ENCODE peak calls at places on chromosome 5, in seven cellular contexts. M, C, W, B, D, E and L are unnamed samples.

GRCh38 chr5:38783011-38783551 is 62.7 kb upstream of the OSMR start:
- DNase-seq in M (no peak), C (no peak), W (no peak), B (no peak), D (no peak), E (peak), L (no peak)

GRCh38 chr5:18742830-18743229 is 1108.6 kb downstream of the TAF11L14 start:
- DNase-seq in M (no peak), C (no peak), W (no peak), B (no peak), D (no peak), E (no peak), L (no peak)

GRCh38 chr5:163193886-163194285 is 243.5 kb upstream of the CCNG1 start:
- DNase-seq in M (no peak), C (no peak), W (no peak), B (no peak), D (no peak), E (no peak), L (no peak)

GRCh38 chr5:14871084-14871572 is 450 bp downstream of the ANKH start:
- DNase-seq in M (peak), C (peak), W (no peak), B (peak), D (peak), E (no peak), L (no peak)

GRCh38 chr5:30832519-30832918 is 361.0 kb upstream of the CDH6 start:
- DNase-seq in M (no peak), C (no peak), W (no peak), B (no peak), D (no peak), E (no peak), L (no peak)

GRCh38 chr5:53418844-53419243 is 61.6 kb upstream of the FST start:
- DNase-seq in M (no peak), C (no peak), W (no peak), B (no peak), D (no peak), E (no peak), L (peak)

GRCh38 chr5:137234973-137235943 is 263.9 kb downstream of the SPOCK1 start:
- DNase-seq in M (no peak), C (no peak), W (no peak), B (no peak), D (no peak), E (no peak), L (peak)

GRCh38 chr5:3007577-3007976 is 256.1 kb upstream of the IRX2 start:
- DNase-seq in M (peak), C (no peak), W (no peak), B (no peak), D (no peak), E (no peak), L (no peak)

GRCh38 chr5:10707198-10708187 is 53.5 kb downstream of the DAP start:
- DNase-seq in M (no peak), C (no peak), W (no peak), B (no peak), D (no peak), E (no peak), L (no peak)

GRCh38 chr5:84131372-84131771 is 253.3 kb downstream of the EDIL3 start:
- DNase-seq in M (no peak), C (no peak), W (no peak), B (no peak), D (no peak), E (no peak), L (no peak)

GRCh38 chr5:132459031-132459982 is 31.3 kb downstream of the IRF1 start:
- DNase-seq in M (peak), C (no peak), W (no peak), B (no peak), D (peak), E (no peak), L (no peak)

GRCh38 chr5:56183507-56183906 is 49.6 kb downstream of the ANKRD55 start:
- DNase-seq in M (no peak), C (no peak), W (no peak), B (no peak), D (no peak), E (peak), L (peak)

GRCh38 chr5:50575745-50576144 is 90.7 kb upstream of the PARP8 start:
- DNase-seq in M (no peak), C (no peak), W (no peak), B (no peak), D (no peak), E (no peak), L (no peak)

GRCh38 chr5:120164989-120165388 is 299.1 kb upstream of the PRR16 start:
- DNase-seq in M (no peak), C (no peak), W (no peak), B (no peak), D (no peak), E (no peak), L (no peak)

GRCh38 chr5:168295574-168296201 is 4.2 kb downstream of the WWC1 start:
- DNase-seq in M (no peak), C (peak), W (peak), B (no peak), D (no peak), E (no peak), L (no peak)

GRCh38 chr5:171155621-171156020 is 153.4 kb upstream of the TLX3 start:
- DNase-seq in M (no peak), C (no peak), W (no peak), B (no peak), D (no peak), E (no peak), L (peak)

GRCh38 chr5:83983852-83984251 is 263.2 kb upstream of the HAPLN1 start:
- DNase-seq in M (no peak), C (no peak), W (no peak), B (no peak), D (no peak), E (no peak), L (no peak)

DNA sequence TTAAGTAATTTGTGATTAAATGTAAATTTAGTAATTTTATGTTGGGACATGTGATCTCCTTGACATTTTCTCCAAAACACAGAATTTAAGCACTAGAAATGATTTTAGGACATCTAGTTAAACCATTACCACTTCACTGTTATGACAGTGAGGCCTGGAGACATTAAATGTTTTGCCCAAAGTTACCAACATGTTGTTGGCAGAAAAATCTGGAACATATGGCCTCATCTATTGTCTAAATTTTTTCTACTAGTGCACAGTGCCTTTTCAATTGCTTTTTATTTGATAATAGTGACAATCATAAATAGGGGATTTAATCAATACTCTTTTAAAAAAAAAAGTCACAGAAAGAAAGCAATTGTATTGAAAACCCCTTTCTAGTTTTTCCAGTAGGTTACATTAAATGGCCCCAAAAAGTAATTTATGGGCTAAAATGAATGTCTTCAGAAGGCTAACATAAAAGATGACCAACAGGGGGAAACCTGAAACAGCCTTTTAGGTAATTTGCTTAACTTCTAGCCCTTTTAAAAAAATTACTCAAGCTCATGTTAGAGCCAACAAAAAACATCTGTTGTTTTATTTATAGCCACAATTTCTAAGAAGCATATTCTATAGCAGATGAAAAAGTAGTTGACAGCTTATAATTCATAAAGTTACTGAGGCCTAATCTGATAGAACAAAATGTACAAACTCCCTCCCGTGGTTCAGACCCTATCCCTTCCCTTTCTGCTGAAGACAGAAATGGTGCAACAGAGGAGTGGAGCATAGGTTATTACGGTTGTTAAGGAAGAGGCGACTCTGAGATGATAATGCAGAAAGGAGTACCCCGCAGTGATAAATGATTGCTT is 45.8 kb downstream of the PIK3R1 start:
- DNase-seq in M (no peak), C (no peak), W (no peak), B (no peak), D (no peak), E (no peak), L (no peak)
- TF ChIP-seq CTCF in M (no peak), C (no peak), W (no peak), B (peak), D (peak), E (peak), L (peak)

GRCh38 chr5:127995556-127995955 is 88.0 kb upstream of the SLC12A2 start:
- DNase-seq in M (no peak), C (peak), W (no peak), B (no peak), D (no peak), E (no peak), L (no peak)

GRCh38 chr5:128002420-128002819 is 81.1 kb upstream of the SLC12A2 start:
- DNase-seq in M (no peak), C (no peak), W (no peak), B (no peak), D (no peak), E (no peak), L (peak)

GRCh38 chr5:127998950-127999349 is 84.6 kb upstream of the SLC12A2 start:
- DNase-seq in M (no peak), C (no peak), W (no peak), B (no peak), D (no peak), E (no peak), L (no peak)

GRCh38 chr5:127997131-127997775 is 86.3 kb upstream of the SLC12A2 start:
- DNase-seq in M (no peak), C (no peak), W (no peak), B (no peak), D (no peak), E (no peak), L (no peak)

DNA sequence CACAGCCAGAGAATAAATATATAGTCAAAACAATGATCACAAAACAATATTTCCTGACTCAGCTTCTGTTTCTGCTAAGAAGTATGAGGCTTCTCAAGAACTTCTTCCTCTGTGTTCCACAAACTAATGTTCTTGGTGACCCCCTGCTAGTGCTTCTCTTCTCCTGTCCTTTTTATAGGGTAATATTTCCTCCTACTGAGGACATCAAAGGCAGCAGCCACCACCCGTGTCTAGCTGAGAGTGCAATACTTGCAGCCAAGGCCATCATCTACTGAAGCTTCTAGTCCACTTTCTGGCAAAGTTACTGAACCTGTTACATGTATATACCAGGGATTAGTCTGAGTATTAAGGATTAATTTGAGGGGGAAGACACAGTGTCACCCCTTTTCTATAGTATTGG is 83.7 kb upstream of the SLC12A2 start:
- DNase-seq in M (no peak), C (no peak), W (no peak), B (no peak), D (no peak), E (no peak), L (no peak)
- H3K27ac ChIP-seq in M (no peak), C (no peak), W (no peak), B (no peak), D (no peak), E (no peak), L (no peak)

GRCh38 chr5:173689713-173690360 is 73.4 kb upstream of the BOD1 start:
- DNase-seq in M (no peak), C (peak), W (peak), B (no peak), D (no peak), E (peak), L (no peak)
- TF ChIP-seq CTCF in M (no peak), C (peak), W (no peak), B (peak), D (no peak), E (no peak), L (no peak)

DNA sequence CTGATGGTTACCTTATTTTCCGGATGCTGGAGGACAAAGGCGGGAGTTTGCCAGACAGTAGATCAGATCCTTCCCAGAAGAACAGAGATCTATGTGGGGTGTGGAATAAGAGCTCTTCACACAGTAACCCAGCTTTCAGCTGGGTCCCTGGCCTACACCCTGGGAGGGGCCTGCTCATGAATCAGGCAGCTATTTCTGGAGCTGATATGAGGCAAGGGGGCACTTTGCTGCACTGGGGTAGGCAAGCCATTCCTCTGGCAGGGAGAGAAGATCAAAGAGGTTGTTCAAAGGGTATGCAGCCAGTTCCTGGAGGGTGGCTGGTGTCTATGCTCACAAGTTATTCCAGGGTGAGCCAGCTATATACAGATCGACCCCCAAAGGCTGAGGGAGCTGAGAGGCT is 48.6 kb downstream of the CYSTM1 start:
- DNase-seq in M (no peak), C (no peak), W (no peak), B (peak), D (no peak), E (peak), L (no peak)
- H3K27ac ChIP-seq in M (no peak), C (peak), W (no peak), B (peak), D (no peak), E (peak), L (no peak)

GRCh38 chr5:1437452-1437851 is 7.8 kb downstream of the SLC6A3 start:
- DNase-seq in M (no peak), C (no peak), W (peak), B (no peak), D (peak), E (peak), L (peak)
- TF ChIP-seq CTCF in M (no peak), C (no peak), W (no peak), B (no peak), D (no peak), E (peak), L (peak)

GRCh38 chr5:134536876-134537275 is 11.4 kb downstream of the JADE2 start:
- DNase-seq in M (no peak), C (no peak), W (no peak), B (no peak), D (no peak), E (no peak), L (no peak)
- H3K27ac ChIP-seq in M (no peak), C (no peak), W (no peak), B (no peak), D (no peak), E (no peak), L (no peak)

DNA sequence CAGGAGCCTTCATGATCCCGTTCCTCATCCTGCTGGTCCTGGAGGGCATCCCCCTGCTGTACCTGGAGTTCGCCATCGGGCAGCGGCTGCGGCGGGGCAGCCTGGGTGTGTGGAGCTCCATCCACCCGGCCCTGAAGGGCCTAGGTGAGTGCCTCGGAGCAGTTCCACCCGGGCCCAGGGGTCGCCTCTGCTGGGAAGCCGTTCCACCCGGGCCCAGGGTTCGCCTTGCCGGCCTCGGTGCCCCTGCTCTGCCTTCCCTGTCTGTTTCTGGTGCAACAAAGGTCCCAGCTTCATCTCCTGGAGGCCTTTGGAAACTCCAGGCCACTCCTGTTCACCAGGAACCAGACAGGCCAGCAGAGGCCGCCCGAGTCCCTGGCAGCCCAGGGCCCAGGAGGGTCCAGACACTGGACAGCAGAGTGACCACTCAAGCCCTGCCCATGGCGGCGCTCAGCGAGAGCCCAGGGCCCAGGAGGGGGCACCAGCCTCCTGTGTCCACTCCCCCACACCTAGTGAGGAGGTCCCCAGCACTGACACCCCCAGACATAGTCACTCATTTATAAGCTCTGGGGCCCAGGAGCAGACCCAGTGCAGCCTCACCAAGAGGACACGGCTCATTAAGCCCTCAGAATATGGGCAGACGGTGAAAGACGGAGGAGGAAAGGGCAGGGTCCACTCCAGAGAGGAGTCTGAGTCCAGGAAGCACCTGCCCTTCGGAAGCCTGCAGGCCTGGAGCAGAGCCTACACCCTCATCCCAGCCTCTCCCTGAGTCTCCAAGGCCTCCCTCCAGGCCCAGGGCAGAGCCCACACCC is 7.6 kb downstream of the SLC6A19 start:
- DNase-seq in M (no peak), C (no peak), W (peak), B (no peak), D (no peak), E (no peak), L (no peak)
- TF ChIP-seq CTCF in M (no peak), C (peak), W (peak), B (peak), D (no peak), E (peak), L (peak)

GRCh38 chr5:19855031-19855430 is 133.0 kb downstream of the CDH18 start:
- DNase-seq in M (no peak), C (no peak), W (no peak), B (no peak), D (no peak), E (no peak), L (peak)

GRCh38 chr5:19859020-19859419 is 129.0 kb downstream of the CDH18 start:
- DNase-seq in M (no peak), C (no peak), W (no peak), B (no peak), D (no peak), E (no peak), L (no peak)

GRCh38 chr5:19855453-19855852 is 132.5 kb downstream of the CDH18 start:
- DNase-seq in M (no peak), C (peak), W (no peak), B (no peak), D (no peak), E (no peak), L (no peak)

GRCh38 chr5:19855929-19856328 is 132.1 kb downstream of the CDH18 start:
- DNase-seq in M (no peak), C (peak), W (no peak), B (no peak), D (no peak), E (no peak), L (no peak)

DNA sequence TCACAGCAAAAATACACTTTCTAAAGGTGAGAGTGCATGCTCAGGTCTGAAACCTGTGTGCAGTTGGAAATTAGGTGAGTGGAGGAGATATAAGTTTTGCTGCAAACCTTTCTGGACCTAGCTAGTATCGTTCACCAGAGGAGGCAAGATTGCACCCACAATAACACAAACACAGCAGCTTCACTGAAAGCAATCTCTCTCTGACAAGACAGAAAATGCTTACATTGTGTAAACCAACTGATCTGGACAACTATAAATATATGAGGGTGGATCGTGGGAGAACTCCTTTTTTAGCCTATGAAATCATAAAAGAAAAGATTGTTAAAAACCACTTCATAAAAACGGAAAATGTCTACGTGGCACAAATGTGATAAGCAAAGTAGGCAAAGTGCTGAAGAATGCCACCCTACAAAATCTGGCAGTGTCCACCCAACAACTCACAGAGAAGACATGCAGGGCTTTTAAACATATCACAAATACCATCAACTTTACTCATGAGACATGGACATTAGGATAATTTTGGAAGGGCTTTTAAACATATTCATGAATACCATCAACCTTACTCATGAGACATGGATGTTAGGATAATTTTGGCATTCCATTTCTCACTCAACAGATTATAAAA is 134.3 kb downstream of the CDH18 start:
- DNase-seq in M (no peak), C (no peak), W (no peak), B (no peak), D (no peak), E (no peak), L (peak)
- H3K27ac ChIP-seq in M (no peak), C (no peak), W (no peak), B (no peak), D (no peak), E (no peak), L (no peak)

GRCh38 chr5:37724395-37725125 is 115.3 kb downstream of the GDNF start:
- DNase-seq in M (peak), C (no peak), W (no peak), B (no peak), D (no peak), E (no peak), L (no peak)
- TF ChIP-seq CTCF in M (no peak), C (no peak), W (no peak), B (no peak), D (no peak), E (no peak), L (peak)